ENCODE peak calls at places on chromosome 12, in six cellular contexts. J is Peyer's patch, B is testis, D is A549, Q is IMR-90, Z is right lobe of liver. Y is an unnamed sample. For H3K4me1, the result is how much of the 10 kb centered on the place peaks cover.

GRCh38 chr12:121400332-121401139 is 618 bp downstream of the RNF34 start:
- DNase-seq in J (peak), B (peak), D (peak), Q (peak), Z (no peak), Y (peak)

GRCh38 chr12:62813031-62813829 is 121.7 kb downstream of the PPM1H start:
- DNase-seq in J (peak), B (peak), D (peak), Q (peak), Z (peak), Y (peak)

GRCh38 chr12:19186722-19187661 is 57.5 kb downstream of the PLEKHA5 start:
- DNase-seq in J (no peak), B (no peak), D (peak), Q (peak), Z (no peak), Y (no peak)

GRCh38 chr12:54569072-54569471 is 19.4 kb downstream of the PPP1R1A start:
- DNase-seq in J (no peak), B (no peak), D (no peak), Q (no peak), Z (no peak), Y (no peak)

GRCh38 chr12:68479832-68480291 is 130.8 kb upstream of the RAP1B start:
- DNase-seq in J (no peak), B (no peak), D (peak), Q (peak), Z (no peak), Y (no peak)

GRCh38 chr12:4379410-4379809 is at the start of gene FGF23:
- DNase-seq in J (no peak), B (no peak), D (no peak), Q (peak), Z (peak), Y (no peak)

GRCh38 chr12:168763-169525 is 45.0 kb downstream of the SLC6A12 start:
- DNase-seq in J (no peak), B (no peak), D (no peak), Q (peak), Z (no peak), Y (no peak)

GRCh38 chr12:16345105-16345504 is 2.3 kb upstream of the MGST1 start:
- DNase-seq in J (no peak), B (no peak), D (no peak), Q (no peak), Z (no peak), Y (no peak)

GRCh38 chr12:53074999-53075370 is 4.2 kb downstream of the SPRYD3 start:
- DNase-seq in J (no peak), B (no peak), D (no peak), Q (no peak), Z (no peak), Y (no peak)

GRCh38 chr12:6273931-6274687 is 36.4 kb upstream of the PLEKHG6 start:
- DNase-seq in J (no peak), B (peak), D (no peak), Q (no peak), Z (no peak), Y (no peak)

GRCh38 chr12:113436993-113437728 is 15.0 kb downstream of the SDSL start:
- DNase-seq in J (no peak), B (no peak), D (no peak), Q (no peak), Z (no peak), Y (no peak)
- TF ChIP-seq POLR2A in J (no peak), B (no peak), D (no peak), Q (no peak), Z (no peak), Y (no peak)

GRCh38 chr12:57517187-57517586 is 3.1 kb downstream of the DDIT3 start:
- DNase-seq in J (no peak), B (no peak), D (peak), Q (peak), Z (no peak), Y (no peak)

GRCh38 chr12:57519758-57520007 is 631 bp downstream of the DDIT3 start:
- DNase-seq in J (no peak), B (no peak), D (no peak), Q (no peak), Z (no peak), Y (no peak)

GRCh38 chr12:57516617-57517153 is 3.6 kb downstream of the DDIT3 start:
- DNase-seq in J (no peak), B (no peak), D (no peak), Q (no peak), Z (no peak), Y (no peak)

GRCh38 chr12:57518920-57519757 is 1.2 kb downstream of the DDIT3 start:
- DNase-seq in J (no peak), B (peak), D (peak), Q (peak), Z (no peak), Y (peak)

DNA sequence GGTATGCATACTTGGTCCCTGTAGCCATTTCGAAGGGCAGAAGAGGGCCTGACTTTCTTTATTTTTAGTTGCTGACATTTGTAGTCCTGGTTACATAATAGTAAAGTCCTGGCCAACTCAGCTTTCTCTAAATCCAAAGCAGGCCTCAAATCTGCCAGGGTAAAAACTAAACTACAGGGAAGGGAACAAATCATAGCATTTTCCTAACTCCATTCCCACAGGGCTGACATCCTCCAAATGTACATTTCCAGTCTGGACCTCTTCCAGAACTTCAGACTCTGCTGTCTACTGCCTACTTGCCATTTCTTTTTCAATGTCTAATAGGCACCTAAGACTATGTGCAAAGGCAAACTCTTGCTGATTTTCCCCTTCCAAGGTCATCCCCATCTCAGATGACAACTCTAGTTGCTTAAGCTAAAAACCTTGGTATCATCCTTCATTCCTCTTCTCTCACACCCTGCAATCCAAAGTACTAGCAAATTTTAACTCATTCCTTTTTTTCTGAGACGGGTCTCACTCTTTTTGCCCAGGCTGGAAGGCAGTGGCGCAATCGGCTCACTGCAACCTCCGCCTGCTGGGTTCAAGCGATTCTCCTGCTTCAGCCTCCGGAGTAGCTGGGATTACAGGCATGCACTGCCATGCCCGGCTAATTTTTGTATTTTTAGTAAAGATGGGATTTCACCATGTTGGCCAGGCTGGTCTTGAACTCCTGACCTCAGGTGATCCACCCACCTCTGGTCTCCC is 2.0 kb downstream of the DDIT3 start:
- DNase-seq in J (no peak), B (no peak), D (no peak), Q (no peak), Z (no peak), Y (no peak)
- H3K4me3 ChIP-seq in J (peak), B (no peak), D (peak), Q (peak), Z (peak), Y (no peak)

GRCh38 chr12:126355346-126355745 is 1290.1 kb downstream of the AACS start:
- DNase-seq in J (no peak), B (no peak), D (no peak), Q (no peak), Z (no peak), Y (no peak)
- H3K4me1 ChIP-seq in J (under half), B (under half), D (under half), Q (under half), Z (under half), Y (under half)

GRCh38 chr12:45727301-45727993 is 2.1 kb upstream of the ARID2 start:
- DNase-seq in J (peak), B (peak), D (peak), Q (peak), Z (peak), Y (peak)
- TF ChIP-seq POLR2A in J (peak), B (peak), D (peak), Q (peak), Z (peak), Y (peak)

DNA sequence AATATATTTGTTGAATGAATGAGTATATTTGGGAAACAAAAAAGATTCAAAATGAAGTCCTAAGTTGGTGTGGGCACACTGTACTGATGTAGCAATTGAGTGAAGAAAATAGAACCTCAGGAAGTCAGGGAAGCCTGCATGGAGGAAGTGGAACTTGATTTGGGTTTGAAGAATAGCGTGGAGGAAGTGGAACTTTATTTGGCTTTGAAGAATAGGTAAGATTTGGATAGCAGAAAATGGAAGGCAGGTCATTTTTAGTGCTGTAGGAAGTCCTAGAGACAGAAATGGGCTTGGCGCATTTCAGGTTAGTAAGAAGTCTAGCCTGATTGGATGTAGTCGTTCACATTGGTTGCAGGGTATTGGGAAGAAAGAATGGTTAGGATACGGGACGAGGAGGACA is 5.4 kb downstream of the C12orf75 start:
- DNase-seq in J (no peak), B (no peak), D (no peak), Q (no peak), Z (no peak), Y (no peak)
- H3K4me3 ChIP-seq in J (no peak), B (no peak), D (no peak), Q (no peak), Z (no peak), Y (no peak)

GRCh38 chr12:3206536-3207072 is 129.4 kb downstream of the TSPAN9 start:
- DNase-seq in J (no peak), B (no peak), D (no peak), Q (no peak), Z (no peak), Y (no peak)
- H3K4me1 ChIP-seq in J (under half), B (under half), D (under half), Q (under half), Z (under half), Y (under half)